ENCODE peak calls at places on chromosomes 1 and 21, in five cellular contexts. A is colonic mucosa, V is mucosa of gallbladder, J is fibroblast of lung, L is progenitor cell of endocrine pancreas. B is an unnamed sample.

GRCh38 chr1:116825400-116825734 is 71.1 kb downstream of the CD2 start:
- DNase-seq in L (no peak), J (peak), V (no peak), A (peak), B (no peak)

GRCh38 chr1:18668750-18669404 is 38.2 kb downstream of the PAX7 start:
- DNase-seq in L (no peak), J (no peak), A (peak), V (peak), B (peak)

GRCh38 chr1:240719953-240720700 is 108.2 kb upstream of the GREM2 start:
- DNase-seq in J (no peak), A (no peak), L (no peak), V (no peak), B (peak)

GRCh38 chr1:41294213-41294612 is 52.1 kb upstream of the SCMH1 start:
- DNase-seq in V (no peak), A (no peak), J (no peak), L (no peak), B (no peak)

GRCh38 chr21:36141513-36141925 is 6.6 kb downstream of the CBR3 start:
- DNase-seq in J (peak), A (peak), L (peak), V (peak), B (peak)

GRCh38 chr1:228017356-228018124 is 10.7 kb downstream of the WNT3A start:
- DNase-seq in L (no peak), A (no peak), J (no peak), V (no peak), B (no peak)

GRCh38 chr1:112581530-112582192 is 37.3 kb downstream of the ST7L start:
- DNase-seq in V (no peak), J (no peak), L (no peak), A (no peak), B (no peak)

GRCh38 chr1:230825061-230825803 is 43.1 kb downstream of the C1orf198 start:
- DNase-seq in A (no peak), V (peak), J (peak), L (no peak), B (peak)

GRCh38 chr1:59367269-59368006 is 70.5 kb downstream of the FGGY start:
- DNase-seq in J (peak), L (no peak), V (peak), A (peak), B (peak)

GRCh38 chr1:206556748-206557635 is 49.7 kb downstream of the RASSF5 start:
- DNase-seq in J (peak), V (peak), L (peak), A (peak), B (peak)

GRCh38 chr1:31822766-31823165 is 6.9 kb upstream of the SPOCD1 start:
- DNase-seq in J (peak), A (no peak), L (no peak), V (no peak), B (peak)